ENCODE peak calls at places on chromosome 6, in eight cellular contexts. Q, L, J, T, V, X, Y and W are unnamed samples. For H3K4me1, the result is how much of the 10 kb centered on the place peaks cover.

GRCh38 chr6:3524461-3524860 is 67.6 kb upstream of the SLC22A23 start:
- DNase-seq in Q (no peak), L (no peak), J (no peak), T (no peak), V (no peak), X (no peak), Y (no peak), W (no peak)

GRCh38 chr6:151137441-151137984 is 102.3 kb upstream of the AKAP12 start:
- DNase-seq in Q (no peak), L (no peak), J (no peak), T (no peak), V (no peak), X (no peak), Y (no peak), W (no peak)

GRCh38 chr6:45843848-45844521 is 171.7 kb downstream of the CLIC5 start:
- DNase-seq in Q (no peak), L (no peak), J (no peak), T (no peak), V (no peak), X (no peak), Y (no peak), W (no peak)

GRCh38 chr6:14676084-14676483 is 558.5 kb downstream of the CD83 start:
- DNase-seq in Q (no peak), L (no peak), J (no peak), T (no peak), V (no peak), X (no peak), Y (no peak), W (no peak)

GRCh38 chr6:160141001-160141726 is 19.5 kb downstream of the SLC22A1 start:
- DNase-seq in Q (no peak), L (no peak), J (no peak), T (no peak), V (no peak), X (no peak), Y (peak), W (peak)

GRCh38 chr6:148273962-148274752 is 68.5 kb upstream of the SASH1 start:
- DNase-seq in Q (no peak), L (no peak), J (no peak), T (no peak), V (no peak), X (no peak), Y (no peak), W (no peak)

GRCh38 chr6:132253906-132254305 is 147.4 kb downstream of the MOXD1 start:
- DNase-seq in Q (no peak), L (no peak), J (no peak), T (no peak), V (no peak), X (no peak), Y (no peak), W (no peak)

GRCh38 chr6:166330612-166331011 is 11.7 kb downstream of the SFT2D1 start:
- DNase-seq in Q (peak), L (peak), J (peak), T (no peak), V (no peak), X (peak), Y (peak), W (peak)

GRCh38 chr6:159959976-159960384 is 8.9 kb upstream of the IGF2R start:
- DNase-seq in Q (no peak), L (no peak), J (no peak), T (no peak), V (peak), X (no peak), Y (no peak), W (no peak)

GRCh38 chr6:44104661-44105060 is 22.6 kb downstream of the MRPL14 start:
- DNase-seq in Q (no peak), L (no peak), J (peak), T (no peak), V (no peak), X (no peak), Y (no peak), W (no peak)

GRCh38 chr6:51024126-51024525 is 205.5 kb downstream of the TFAP2B start:
- DNase-seq in Q (no peak), L (no peak), J (no peak), T (no peak), V (no peak), X (no peak), Y (no peak), W (no peak)

GRCh38 chr6:105402090-105402980 is 547 bp downstream of the PREP start:
- DNase-seq in Q (peak), L (no peak), J (peak), T (peak), V (no peak), X (peak), Y (peak), W (no peak)

GRCh38 chr6:160974304-160974771 is 17.2 kb upstream of the MAP3K4 start:
- DNase-seq in Q (peak), L (peak), J (peak), T (no peak), V (peak), X (peak), Y (no peak), W (no peak)

GRCh38 chr6:156359912-156360311 is 417.3 kb upstream of the ARID1B start:
- DNase-seq in Q (peak), L (no peak), J (no peak), T (no peak), V (no peak), X (no peak), Y (peak), W (no peak)

GRCh38 chr6:104928141-104928540 is 28.8 kb upstream of the LIN28B start:
- DNase-seq in Q (no peak), L (no peak), J (no peak), T (no peak), V (no peak), X (no peak), Y (no peak), W (no peak)

GRCh38 chr6:29965873-29966601 is 23.7 kb downstream of the HLA-A start:
- DNase-seq in Q (peak), L (peak), J (peak), T (peak), V (peak), X (peak), Y (peak), W (peak)

GRCh38 chr6:121520337-121521163 is 85.1 kb downstream of the GJA1 start:
- DNase-seq in Q (no peak), L (no peak), J (no peak), T (no peak), V (no peak), X (no peak), Y (no peak), W (no peak)

GRCh38 chr6:12381587-12381986 is 91.4 kb downstream of the EDN1 start:
- DNase-seq in Q (no peak), L (no peak), J (no peak), T (no peak), V (no peak), X (no peak), Y (no peak), W (no peak)

GRCh38 chr6:119312875-119313338 is 36.7 kb downstream of the MAN1A1 start:
- DNase-seq in Q (peak), L (no peak), J (no peak), T (no peak), V (no peak), X (peak), Y (peak), W (no peak)

GRCh38 chr6:68718379-68719073 is 83.4 kb downstream of the ADGRB3 start:
- DNase-seq in Q (no peak), L (no peak), J (no peak), T (no peak), V (no peak), X (no peak), Y (no peak), W (no peak)

GRCh38 chr6:118485601-118486550 is 62.2 kb upstream of the PLN start:
- DNase-seq in Q (no peak), L (no peak), J (no peak), T (no peak), V (no peak), X (no peak), Y (no peak), W (no peak)

GRCh38 chr6:81934936-81935335 is 182.5 kb upstream of the TENT5A start:
- DNase-seq in Q (no peak), L (no peak), J (no peak), T (no peak), V (no peak), X (no peak), Y (no peak), W (no peak)

GRCh38 chr6:75098709-75099108 is 107.1 kb downstream of the COL12A1 start:
- DNase-seq in Q (no peak), L (peak), J (peak), T (no peak), V (peak), X (peak), Y (no peak), W (peak)

GRCh38 chr6:99425647-99426453 is 742 bp upstream of the PNISR start:
- DNase-seq in Q (peak), L (peak), J (peak), T (peak), V (peak), X (peak), Y (peak), W (peak)

GRCh38 chr6:121549741-121550140 is 114.3 kb downstream of the GJA1 start:
- DNase-seq in Q (no peak), L (no peak), J (no peak), T (no peak), V (no peak), X (no peak), Y (no peak), W (no peak)

GRCh38 chr6:133833905-133834304 is 55.0 kb upstream of the TCF21 start:
- DNase-seq in Q (no peak), L (no peak), J (no peak), T (no peak), V (no peak), X (no peak), Y (no peak), W (no peak)

GRCh38 chr6:170172406-170172805 is 118.5 kb downstream of the DLL1 start:
- DNase-seq in Q (no peak), L (no peak), J (no peak), T (peak), V (no peak), X (no peak), Y (no peak), W (no peak)

GRCh38 chr6:106745824-106746610 is 116.6 kb downstream of the QRSL1 start:
- DNase-seq in Q (no peak), L (no peak), J (no peak), T (no peak), V (no peak), X (no peak), Y (no peak), W (no peak)

GRCh38 chr6:128655978-128656498 is 135.6 kb upstream of the PTPRK start:
- DNase-seq in Q (no peak), L (no peak), J (no peak), T (no peak), V (no peak), X (no peak), Y (no peak), W (no peak)

GRCh38 chr6:168089186-168090063 is 10.4 kb upstream of the FRMD1 start:
- DNase-seq in Q (no peak), L (no peak), J (no peak), T (peak), V (no peak), X (no peak), Y (no peak), W (no peak)

GRCh38 chr6:166958926-166959861 is 2.8 kb upstream of the RNASET2 start:
- DNase-seq in Q (no peak), L (no peak), J (no peak), T (peak), V (no peak), X (peak), Y (no peak), W (peak)

GRCh38 chr6:150539568-150539967 is 60.1 kb upstream of the PLEKHG1 start:
- DNase-seq in Q (no peak), L (no peak), J (no peak), T (no peak), V (no peak), X (no peak), Y (no peak), W (no peak)

GRCh38 chr6:2630362-2630761 is 120.4 kb downstream of the MYLK4 start:
- DNase-seq in Q (peak), L (peak), J (no peak), T (no peak), V (no peak), X (no peak), Y (no peak), W (no peak)

GRCh38 chr6:157714153-157714490 is 108.9 kb upstream of the SNX9 start:
- DNase-seq in Q (no peak), L (no peak), J (no peak), T (no peak), V (no peak), X (no peak), Y (no peak), W (no peak)

GRCh38 chr6:31308050-31308844 is 36.4 kb upstream of the HLA-C start:
- DNase-seq in Q (peak), L (peak), J (peak), T (peak), V (no peak), X (peak), Y (peak), W (no peak)

GRCh38 chr6:169752074-169752623 is 727 bp downstream of the ERMARD start:
- DNase-seq in Q (no peak), L (no peak), J (no peak), T (no peak), V (no peak), X (no peak), Y (peak), W (peak)

GRCh38 chr6:106134906-106135634 is 48.9 kb downstream of the PRDM1 start:
- DNase-seq in Q (peak), L (no peak), J (no peak), T (no peak), V (no peak), X (peak), Y (no peak), W (peak)

DNA sequence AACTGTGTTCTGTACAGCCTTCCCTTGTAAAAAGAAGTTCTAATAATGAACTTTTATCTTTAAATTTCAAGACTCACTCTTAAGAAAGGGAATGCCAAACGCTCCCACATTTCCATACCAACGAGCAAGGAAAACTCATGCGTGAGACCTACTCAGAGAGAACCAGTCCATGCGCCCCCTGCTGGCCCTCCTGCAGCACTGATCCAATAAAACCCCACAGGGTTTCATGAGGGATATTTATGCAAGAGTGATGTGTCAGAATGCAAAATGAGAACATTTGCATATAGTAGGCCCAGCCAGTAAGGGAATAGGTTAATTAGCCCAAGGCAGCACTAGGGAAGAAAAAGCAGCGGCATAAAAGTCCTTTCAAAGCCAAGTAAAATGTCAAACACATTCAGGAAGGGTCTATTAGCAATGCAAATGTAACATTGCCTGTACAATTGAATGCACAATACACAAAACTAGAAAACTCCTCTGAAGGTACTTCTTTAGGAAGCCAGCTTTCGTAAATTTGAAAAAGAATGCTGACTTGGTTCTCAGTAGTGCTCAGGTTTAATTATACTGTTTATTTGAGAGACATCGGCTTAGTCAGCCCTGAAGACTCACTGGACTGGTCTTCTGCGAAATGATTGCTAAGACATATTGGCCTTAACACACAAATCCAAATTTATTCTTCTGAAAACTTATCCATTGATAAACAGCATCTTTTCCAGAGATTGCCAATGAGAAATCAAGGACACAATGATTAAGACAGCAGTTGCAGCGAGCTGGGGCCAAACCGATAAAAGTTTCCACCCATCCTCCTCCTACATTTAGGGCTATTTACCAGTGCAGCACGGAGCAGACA is 93.2 kb downstream of the GMPR start:
- DNase-seq in Q (peak), L (peak), J (peak), T (peak), V (peak), X (peak), Y (peak), W (peak)
- H3K4me1 ChIP-seq in Q (under half), L (under half), J (under half), T (under half), V (under half), X (under half), Y (under half), W (under half)

DNA sequence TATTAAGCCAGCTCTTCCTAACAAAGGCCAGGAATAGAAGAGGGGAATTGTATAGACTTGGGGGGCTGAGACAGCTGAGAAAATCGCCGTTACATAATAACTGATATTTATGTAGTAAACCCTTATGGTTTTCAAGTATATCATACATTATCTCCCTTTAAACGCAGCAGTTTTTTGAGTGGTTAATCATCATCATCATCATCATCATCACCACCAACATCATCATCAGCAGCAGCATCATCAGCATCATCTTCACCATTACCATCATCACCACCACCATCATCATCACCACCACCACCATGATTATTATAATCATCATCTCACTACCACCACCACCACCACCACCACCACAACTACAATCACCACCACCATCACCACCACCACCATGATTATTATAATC is 9.1 kb downstream of the RIPOR2 start:
- DNase-seq in Q (no peak), L (no peak), J (no peak), T (no peak), V (no peak), X (no peak), Y (no peak), W (no peak)
- H3K4me3 ChIP-seq in Q (no peak), L (no peak), J (no peak), T (peak), V (no peak), X (no peak), Y (no peak), W (no peak)

GRCh38 chr6:17965397-17965796 is 22.0 kb downstream of the KIF13A start:
- DNase-seq in Q (no peak), L (no peak), J (no peak), T (no peak), V (no peak), X (no peak), Y (no peak), W (no peak)
- H3K4me1 ChIP-seq in Q (half or more), L (under half), J (under half), T (under half), V (under half), X (under half), Y (under half), W (under half)

GRCh38 chr6:32785781-32786533 is 22.6 kb upstream of the HLA-DQB2 start:
- DNase-seq in Q (peak), L (peak), J (no peak), T (no peak), V (no peak), X (peak), Y (peak), W (no peak)

GRCh38 chr6:32792901-32793400 is 23.9 kb downstream of the HLA-DOB start:
- DNase-seq in Q (no peak), L (no peak), J (no peak), T (no peak), V (no peak), X (no peak), Y (peak), W (no peak)

GRCh38 chr6:32794510-32794909 is 22.3 kb downstream of the HLA-DOB start:
- DNase-seq in Q (no peak), L (no peak), J (no peak), T (no peak), V (no peak), X (no peak), Y (no peak), W (no peak)

GRCh38 chr6:32790306-32790705 is 26.5 kb downstream of the HLA-DOB start:
- DNase-seq in Q (no peak), L (no peak), J (no peak), T (no peak), V (no peak), X (no peak), Y (no peak), W (no peak)
- H3K4me3 ChIP-seq in Q (no peak), L (no peak), J (no peak), T (no peak), V (no peak), X (no peak), Y (no peak), W (no peak)

GRCh38 chr6:53240763-53241162 is 92.1 kb upstream of the GCM1 start:
- DNase-seq in Q (no peak), L (no peak), J (no peak), T (no peak), V (no peak), X (no peak), Y (no peak), W (no peak)
- H3K4me1 ChIP-seq in Q (under half), L (under half), J (under half), T (under half), V (under half), X (under half), Y (under half), W (under half)

GRCh38 chr6:27546522-27546921 is 73.6 kb upstream of the ZNF184 start:
- DNase-seq in Q (no peak), L (no peak), J (no peak), T (no peak), V (no peak), X (no peak), Y (no peak), W (no peak)

GRCh38 chr6:27545271-27546046 is 72.6 kb upstream of the ZNF184 start:
- DNase-seq in Q (peak), L (no peak), J (no peak), T (no peak), V (no peak), X (no peak), Y (peak), W (no peak)

GRCh38 chr6:27547157-27548075 is 74.5 kb upstream of the ZNF184 start:
- DNase-seq in Q (peak), L (no peak), J (no peak), T (no peak), V (no peak), X (no peak), Y (peak), W (no peak)

GRCh38 chr6:27542485-27542884 is 69.6 kb upstream of the ZNF184 start:
- DNase-seq in Q (no peak), L (no peak), J (no peak), T (no peak), V (no peak), X (no peak), Y (no peak), W (no peak)

DNA sequence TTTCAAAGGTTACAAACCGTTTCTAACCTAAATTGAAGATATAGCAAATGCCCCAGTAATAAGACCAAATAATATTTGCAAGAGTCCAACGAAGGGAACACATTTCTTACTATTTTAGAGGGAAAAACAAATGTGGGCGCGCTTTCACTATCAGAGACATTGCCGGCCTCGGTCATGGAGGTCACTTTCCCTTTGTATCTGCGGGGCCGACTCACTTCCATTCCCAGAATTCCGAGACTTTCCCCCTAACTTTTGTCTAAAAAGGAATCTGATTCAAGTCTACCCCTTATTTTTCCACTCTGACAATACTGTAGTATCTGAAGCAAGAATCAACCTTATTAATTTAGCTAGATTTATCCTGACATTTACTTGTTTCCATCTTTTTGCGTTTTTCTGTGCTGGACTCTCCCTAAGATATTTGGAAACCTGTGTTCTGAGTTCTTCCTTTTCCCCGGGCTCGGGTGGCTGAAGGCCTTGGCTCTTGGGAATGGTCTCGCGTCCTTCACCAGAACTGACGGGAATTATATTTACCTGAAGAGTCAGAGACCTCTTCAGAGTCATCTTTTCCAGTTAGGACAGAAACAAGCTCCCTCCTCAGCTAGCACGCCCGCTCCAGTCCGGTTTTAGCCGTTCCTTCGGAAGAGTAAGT is 71.8 kb upstream of the ZNF184 start:
- DNase-seq in Q (no peak), L (no peak), J (no peak), T (no peak), V (no peak), X (no peak), Y (no peak), W (no peak)
- H3K4me3 ChIP-seq in Q (peak), L (no peak), J (no peak), T (peak), V (no peak), X (no peak), Y (peak), W (no peak)

GRCh38 chr6:129699661-129700060 is 10.3 kb downstream of the ARHGAP18 start:
- DNase-seq in Q (no peak), L (no peak), J (no peak), T (no peak), V (no peak), X (no peak), Y (no peak), W (no peak)
- H3K4me1 ChIP-seq in Q (under half), L (half or more), J (under half), T (under half), V (under half), X (under half), Y (under half), W (under half)